ENCODE peak calls at places on chromosomes 11 and 22, in ten cellular contexts. M is psoas muscle; P is stimulated activated CD4-positive, alpha-beta T cell treated with anti-CD3 and anti-CD28 coated beads, Interleukin-1b, Interleukin-23, amount 100 ng/mL, for 24 hours; Q is HuH-7; U is NCI-H2029 treated with DMSO at 0.1 percent for 48 hours; X is testis; W is HFFc6; L is NCI-H1105; A is NCI-H2081; O is adrenal gland. N is an unnamed sample.

GRCh38 chr11:118115048-118115447 is 28.3 kb upstream of the SMIM35 start:
- DNase-seq in A (no peak), U (no peak), P (no peak), Q (no peak), X (no peak), L (no peak), W (no peak), O (no peak), M (no peak), N (no peak)

GRCh38 chr11:89457190-89457589 is 34.0 kb downstream of the NOX4 start:
- DNase-seq in W (no peak), U (no peak), O (no peak), P (no peak), A (no peak), L (no peak), X (no peak), Q (no peak), M (no peak), N (no peak)

GRCh38 chr11:79243412-79244174 is 197.2 kb downstream of the TENM4 start:
- DNase-seq in A (no peak), Q (no peak), M (no peak), U (no peak), P (no peak), L (no peak), X (peak), O (no peak), W (no peak), N (no peak)

GRCh38 chr11:75673977-75674582 is 5.2 kb upstream of the MAP6 start:
- DNase-seq in L (no peak), P (no peak), M (no peak), U (no peak), X (peak), O (no peak), W (peak), Q (no peak), A (no peak), N (peak)

GRCh38 chr11:119647254-119647653 is 81.7 kb downstream of the NECTIN1 start:
- DNase-seq in W (no peak), Q (no peak), M (no peak), O (no peak), A (no peak), X (no peak), U (no peak), P (no peak), L (no peak), N (no peak)

GRCh38 chr22:45502215-45503070 is at the start of gene FBLN1:
- DNase-seq in L (peak), U (no peak), M (peak), O (no peak), A (no peak), Q (peak), W (no peak), X (no peak), P (no peak), N (peak)

GRCh38 chr11:6312106-6312505 is 8.2 kb downstream of the CAVIN3 start:
- DNase-seq in P (no peak), M (no peak), W (no peak), L (no peak), O (no peak), A (no peak), Q (no peak), U (no peak), X (no peak), N (no peak)

GRCh38 chr11:59336176-59336575 is 22.5 kb upstream of the OR5AN1 start:
- DNase-seq in X (no peak), M (no peak), O (no peak), P (no peak), Q (no peak), U (no peak), A (no peak), W (no peak), L (no peak), N (no peak)

GRCh38 chr11:13223112-13223511 is 54.5 kb upstream of the BMAL1 start:
- DNase-seq in X (no peak), U (no peak), P (no peak), L (peak), M (no peak), O (no peak), A (no peak), Q (no peak), W (no peak), N (no peak)

GRCh38 chr11:24093410-24093809 is 403.4 kb upstream of the LUZP2 start:
- DNase-seq in O (no peak), U (no peak), W (no peak), M (no peak), Q (no peak), X (no peak), P (no peak), L (no peak), A (peak), N (no peak)

GRCh38 chr22:37187891-37188761 is at the start of gene C1QTNF6:
- DNase-seq in Q (no peak), P (no peak), O (no peak), U (no peak), W (no peak), M (peak), X (no peak), A (no peak), L (peak), N (no peak)